ENCODE peak calls at places on chromosomes 3 and 15, in seven cellular contexts. A is hepatocyte; N is lower lobe of right lung; H is heart right ventricle; G is esophagus squamous epithelium; I is CD8-positive, alpha-beta memory T cell; L is AG04450. V is an unnamed sample.

GRCh38 chr3:908839-909238 is 184.0 kb upstream of the CNTN6 start:
- DNase-seq in I (no peak), L (no peak), N (no peak), A (peak; percentile 17), G (no peak), H (no peak), V (no peak)

GRCh38 chr15:68149059-68149458 is 56.1 kb downstream of the CALML4 start:
- DNase-seq in I (no peak), G (no peak), H (no peak), N (no peak), A (no peak), L (no peak), V (no peak)

GRCh38 chr15:52653451-52653964 is 25.7 kb downstream of the ATOSA start:
- DNase-seq in N (no peak), H (no peak), G (no peak), I (no peak), A (peak; percentile 11), L (peak; percentile 48), V (no peak)

GRCh38 chr15:85609492-85609891 is 185.2 kb downstream of the KLHL25 start:
- DNase-seq in A (no peak), H (no peak), L (no peak), N (no peak), I (no peak), G (no peak), V (no peak)

GRCh38 chr3:160577551-160578195 is 12.3 kb upstream of the KPNA4 start:
- DNase-seq in I (no peak), L (no peak), N (no peak), G (no peak), H (no peak), A (no peak), V (no peak)

GRCh38 chr3:178551916-178552321 is 15.7 kb downstream of the KCNMB2 start:
- DNase-seq in A (peak; percentile 10), G (no peak), L (no peak), H (no peak), I (no peak), N (no peak), V (no peak)

GRCh38 chr15:25709437-25710159 is 153.5 kb downstream of the ATP10A start:
- DNase-seq in H (no peak), A (no peak), I (no peak), G (no peak), N (no peak), L (no peak), V (no peak)

GRCh38 chr3:53254190-53254809 is 1.5 kb downstream of the TKT start:
- DNase-seq in N (no peak), G (no peak), H (no peak), I (no peak), A (peak; percentile 47), L (no peak), V (no peak)

GRCh38 chr15:43133429-43134156 is at the start of gene TMEM62:
- DNase-seq in H (peak; percentile 85), A (peak; percentile 82), L (no peak), G (peak; percentile 33), N (peak; percentile 95), I (peak; percentile 76), V (no peak)

GRCh38 chr3:163364717-163365116 is 1713.6 kb downstream of the SI start:
- DNase-seq in H (no peak), G (no peak), I (no peak), L (no peak), A (no peak), N (no peak), V (peak; percentile 18)

GRCh38 chr15:31338879-31339557 is 12.4 kb downstream of the KLF13 start:
- DNase-seq in A (peak; percentile 58), I (peak; percentile 65), L (peak; percentile 29), H (peak; percentile 88), N (peak; percentile 87), G (no peak), V (peak; percentile 72)

GRCh38 chr15:100761253-100761935 is 118.2 kb upstream of the ALDH1A3 start:
- DNase-seq in A (no peak), N (no peak), H (no peak), G (no peak), I (no peak), L (no peak), V (no peak)

DNA sequence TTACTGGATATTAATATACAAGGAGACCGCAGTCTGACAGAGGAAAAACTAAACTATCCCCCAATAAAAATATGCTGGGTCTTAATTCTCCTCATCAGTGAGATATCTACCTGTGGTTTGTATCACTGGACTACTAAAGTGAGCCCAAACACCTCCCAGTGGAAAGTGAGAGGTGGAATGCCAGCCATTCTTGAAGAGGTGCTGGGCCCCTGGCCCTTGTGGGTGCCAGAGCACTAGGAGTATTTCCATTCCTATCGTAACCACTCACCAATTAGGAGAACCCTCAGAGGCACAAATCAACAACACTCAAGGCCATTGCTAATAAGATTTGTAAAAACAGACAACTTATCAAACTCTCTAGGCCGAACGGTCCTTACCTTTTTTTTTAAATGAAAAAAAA is 121.5 kb upstream of the TSPAN3 start:
- DNase-seq in H (no peak), N (no peak), A (no peak), G (no peak), I (no peak), L (no peak), V (no peak)
- H3K4me3 ChIP-seq in H (no peak overlapping the region), N (no peak overlapping the region), A (no peak overlapping the region), G (no peak overlapping the region), I (no peak overlapping the region), L (no peak overlapping the region), V (no peak overlapping the region)

GRCh38 chr3:155512175-155512866 is 218.8 kb upstream of the STRIT1 start:
- DNase-seq in A (no peak), G (no peak), I (no peak), L (no peak), N (no peak), H (no peak), V (no peak)
- H3K4me3 ChIP-seq in A (no peak overlapping the region), G (no peak overlapping the region), I (no peak overlapping the region), L (no peak overlapping the region), N (no peak overlapping the region), H (no peak overlapping the region), V (no peak overlapping the region)

GRCh38 chr3:149316427-149316826 is 17.0 kb downstream of the TM4SF18 start:
- DNase-seq in N (no peak), A (no peak), L (no peak), I (no peak), H (no peak), G (no peak), V (no peak)

GRCh38 chr3:149315694-149316093 is 17.7 kb downstream of the TM4SF18 start:
- DNase-seq in H (no peak), G (no peak), N (no peak), L (no peak), A (no peak), I (no peak), V (no peak)

GRCh38 chr3:149313542-149313941 is 19.9 kb downstream of the TM4SF18 start:
- DNase-seq in N (no peak), H (no peak), G (no peak), I (no peak), A (no peak), L (no peak), V (no peak)

GRCh38 chr3:149317072-149317471 is 16.4 kb downstream of the TM4SF18 start:
- DNase-seq in G (no peak), L (no peak), H (no peak), N (no peak), A (no peak), I (no peak), V (no peak)

DNA sequence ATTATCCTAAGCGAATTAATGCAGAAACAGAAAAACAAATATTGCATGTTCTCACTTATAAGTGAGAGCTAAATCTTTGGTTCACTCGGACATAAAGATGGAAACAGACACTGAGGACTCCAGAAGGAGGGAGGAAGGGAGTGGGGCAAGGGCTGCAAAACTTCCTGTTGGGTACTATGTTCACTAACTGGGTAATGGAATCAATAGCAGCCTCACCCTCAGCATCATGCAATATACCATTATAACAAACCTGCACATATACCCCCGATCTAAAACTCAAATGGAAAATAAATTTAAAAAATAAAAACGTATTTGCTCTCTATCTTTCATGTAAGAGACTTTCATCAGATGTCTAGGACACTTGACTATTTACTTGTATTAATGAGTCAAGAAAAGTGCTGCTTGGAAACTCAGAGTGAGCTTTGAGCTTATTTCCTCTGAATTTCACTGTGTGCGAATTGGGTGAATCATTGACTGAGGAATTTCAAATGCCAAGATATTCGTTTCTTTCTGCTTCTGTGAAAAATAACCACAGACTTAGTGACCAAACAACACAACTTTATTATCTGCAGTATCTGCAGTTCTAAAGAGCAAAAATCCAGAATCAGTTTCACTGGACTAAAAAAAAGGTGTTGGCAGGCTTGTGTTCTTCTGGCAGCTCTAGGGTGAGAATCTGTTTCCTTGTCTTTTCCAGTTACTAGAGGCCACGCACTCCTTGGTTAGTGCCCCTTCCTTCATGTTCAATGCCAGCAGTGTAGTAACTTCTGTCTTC is 18.4 kb downstream of the TM4SF18 start:
- DNase-seq in H (no peak), I (no peak), G (no peak), N (no peak), A (peak; percentile 56), L (peak; percentile 15), V (peak; percentile 79)
- H3K4me3 ChIP-seq in H (no peak overlapping the region), I (no peak overlapping the region), G (no peak overlapping the region), N (no peak overlapping the region), A (no peak overlapping the region), L (no peak overlapping the region), V (no peak overlapping the region)

GRCh38 chr3:56773588-56774330 is 28.0 kb downstream of the ARHGEF3 start:
- DNase-seq in G (no peak), A (no peak), N (no peak), L (no peak), H (no peak), I (no peak), V (no peak)

GRCh38 chr3:56775356-56775914 is 26.3 kb downstream of the ARHGEF3 start:
- DNase-seq in I (no peak), N (no peak), G (no peak), A (no peak), L (no peak), H (no peak), V (no peak)

GRCh38 chr3:56778904-56779303 is 22.8 kb downstream of the ARHGEF3 start:
- DNase-seq in G (no peak), N (no peak), A (no peak), I (no peak), L (no peak), H (no peak), V (no peak)

GRCh38 chr3:56776551-56776950 is 25.2 kb downstream of the ARHGEF3 start:
- DNase-seq in N (no peak), G (no peak), L (no peak), A (no peak), I (no peak), H (no peak), V (no peak)

DNA sequence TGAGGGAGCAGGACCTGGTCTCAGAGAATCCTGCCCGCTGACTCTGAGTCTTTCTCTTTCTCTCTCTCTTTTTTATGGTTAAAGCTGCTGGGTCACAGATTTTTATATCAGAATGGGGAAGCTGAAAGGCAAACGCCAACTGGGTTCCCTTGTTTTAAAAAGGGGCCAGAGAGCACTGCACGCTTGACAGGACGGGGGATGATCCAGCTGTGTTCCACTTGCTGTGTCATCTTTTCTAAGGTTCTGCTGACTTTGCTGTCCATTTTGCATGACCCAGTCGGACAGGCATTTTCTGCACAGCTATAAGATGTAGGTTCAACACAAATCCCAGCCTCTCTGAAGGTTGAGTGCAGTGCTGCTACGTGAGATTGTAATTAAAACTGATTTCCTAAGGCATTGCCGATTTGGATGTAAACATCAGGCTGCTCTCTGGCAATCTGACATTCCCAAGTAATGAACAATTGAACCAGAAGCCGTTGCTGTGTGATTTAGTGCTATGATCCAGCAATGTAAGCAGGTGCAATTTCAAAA is 25.8 kb downstream of the ARHGEF3 start:
- DNase-seq in L (no peak), H (no peak), I (no peak), G (no peak), A (no peak), N (no peak), V (no peak)
- H3K4me3 ChIP-seq in L (no peak overlapping the region), H (no peak overlapping the region), I (no peak overlapping the region), G (no peak overlapping the region), A (no peak overlapping the region), N (no peak overlapping the region), V (no peak overlapping the region)

GRCh38 chr3:137767146-137768020 is 3.3 kb downstream of the SOX14 start:
- DNase-seq in G (no peak), H (no peak), A (no peak), N (no peak), L (no peak), I (no peak), V (no peak)
- H3K4me3 ChIP-seq in G (peak overlapping the region; percentile 10), H (no peak overlapping the region), A (peak overlapping the region; percentile 29), N (peak overlapping the region; percentile 44), L (no peak overlapping the region), I (no peak overlapping the region), V (no peak overlapping the region)